ENCODE peak calls at places on chromosome 16, in nine cellular contexts. One of them, this sample, is unnamed. For H3K4me1, the result is how much of the 10 kb centered on the place peaks cover.

GRCh38 chr16:56792960-56793359 is 63.0 kb downstream of the NUP93 start:
- DNase-seq in testis: no peak
- DNase-seq in Peyer's patch: no peak
- DNase-seq in transverse colon: no peak
- DNase-seq in esophagus muscularis mucosa: no peak
- DNase-seq in endothelial cell of umbilical vein: no peak
- DNase-seq in HepG2: no peak
- DNase-seq in uterus: no peak
- DNase-seq in stomach: no peak
- DNase-seq in this sample: no peak

GRCh38 chr16:84976644-84977400 is 34.5 kb downstream of the ZDHHC7 start:
- DNase-seq in testis: no peak
- DNase-seq in Peyer's patch: no peak
- DNase-seq in transverse colon: peak
- DNase-seq in esophagus muscularis mucosa: no peak
- DNase-seq in endothelial cell of umbilical vein: peak
- DNase-seq in HepG2: peak
- DNase-seq in uterus: no peak
- DNase-seq in stomach: peak
- DNase-seq in this sample: peak

GRCh38 chr16:27644165-27644564 is 94.2 kb downstream of the KATNIP start:
- DNase-seq in testis: no peak
- DNase-seq in Peyer's patch: no peak
- DNase-seq in transverse colon: no peak
- DNase-seq in esophagus muscularis mucosa: no peak
- DNase-seq in endothelial cell of umbilical vein: no peak
- DNase-seq in HepG2: no peak
- DNase-seq in uterus: no peak
- DNase-seq in stomach: no peak
- DNase-seq in this sample: no peak

GRCh38 chr16:66416136-66416535 is 11.0 kb upstream of the BEAN1 start:
- DNase-seq in testis: no peak
- DNase-seq in Peyer's patch: no peak
- DNase-seq in transverse colon: no peak
- DNase-seq in esophagus muscularis mucosa: no peak
- DNase-seq in endothelial cell of umbilical vein: no peak
- DNase-seq in HepG2: no peak
- DNase-seq in uterus: no peak
- DNase-seq in stomach: no peak
- DNase-seq in this sample: no peak

GRCh38 chr16:27269300-27270150 is 953 bp upstream of the NSMCE1 start:
- DNase-seq in testis: no peak
- DNase-seq in Peyer's patch: no peak
- DNase-seq in transverse colon: no peak
- DNase-seq in esophagus muscularis mucosa: peak
- DNase-seq in endothelial cell of umbilical vein: no peak
- DNase-seq in HepG2: peak
- DNase-seq in uterus: no peak
- DNase-seq in stomach: no peak
- DNase-seq in this sample: no peak

GRCh38 chr16:83899272-83899897 is 470 bp downstream of the MLYCD start:
- DNase-seq in testis: peak
- DNase-seq in Peyer's patch: peak
- DNase-seq in transverse colon: peak
- DNase-seq in esophagus muscularis mucosa: no peak
- DNase-seq in endothelial cell of umbilical vein: peak
- DNase-seq in HepG2: no peak
- DNase-seq in uterus: peak
- DNase-seq in stomach: peak
- DNase-seq in this sample: peak

GRCh38 chr16:67311607-67312449 is 14.7 kb downstream of the KCTD19 start:
- DNase-seq in testis: no peak
- DNase-seq in Peyer's patch: no peak
- DNase-seq in transverse colon: no peak
- DNase-seq in esophagus muscularis mucosa: no peak
- DNase-seq in endothelial cell of umbilical vein: peak
- DNase-seq in HepG2: peak
- DNase-seq in uterus: peak
- DNase-seq in stomach: no peak
- DNase-seq in this sample: no peak

GRCh38 chr16:85195884-85196816 is 83.9 kb upstream of the CIBAR2 start:
- DNase-seq in testis: peak
- DNase-seq in Peyer's patch: no peak
- DNase-seq in transverse colon: peak
- DNase-seq in esophagus muscularis mucosa: no peak
- DNase-seq in endothelial cell of umbilical vein: no peak
- DNase-seq in HepG2: no peak
- DNase-seq in uterus: peak
- DNase-seq in stomach: no peak
- DNase-seq in this sample: no peak

GRCh38 chr16:1825864-1826690 is 548 bp downstream of the HAGH start:
- DNase-seq in testis: no peak
- DNase-seq in Peyer's patch: peak
- DNase-seq in transverse colon: peak
- DNase-seq in esophagus muscularis mucosa: peak
- DNase-seq in endothelial cell of umbilical vein: peak
- DNase-seq in HepG2: peak
- DNase-seq in uterus: no peak
- DNase-seq in stomach: peak
- DNase-seq in this sample: peak

GRCh38 chr16:57803413-57803990 is 1.2 kb upstream of the KIFC3 start:
- DNase-seq in testis: no peak
- DNase-seq in Peyer's patch: no peak
- DNase-seq in transverse colon: no peak
- DNase-seq in esophagus muscularis mucosa: no peak
- DNase-seq in endothelial cell of umbilical vein: no peak
- DNase-seq in HepG2: no peak
- DNase-seq in uterus: no peak
- DNase-seq in stomach: no peak
- DNase-seq in this sample: peak

GRCh38 chr16:29820730-29821662 is 734 bp downstream of the MVP start:
- DNase-seq in testis: peak
- DNase-seq in Peyer's patch: peak
- DNase-seq in transverse colon: peak
- DNase-seq in esophagus muscularis mucosa: no peak
- DNase-seq in endothelial cell of umbilical vein: no peak
- DNase-seq in HepG2: no peak
- DNase-seq in uterus: peak
- DNase-seq in stomach: peak
- DNase-seq in this sample: peak

GRCh38 chr16:81553814-81554675 is 109.4 kb downstream of the CMIP start:
- DNase-seq in testis: no peak
- DNase-seq in Peyer's patch: no peak
- DNase-seq in transverse colon: no peak
- DNase-seq in esophagus muscularis mucosa: no peak
- DNase-seq in endothelial cell of umbilical vein: peak
- DNase-seq in HepG2: no peak
- DNase-seq in uterus: no peak
- DNase-seq in stomach: peak
- DNase-seq in this sample: no peak

GRCh38 chr16:77850637-77851330 is 62.4 kb downstream of the VAT1L start:
- DNase-seq in testis: no peak
- DNase-seq in Peyer's patch: no peak
- DNase-seq in transverse colon: no peak
- DNase-seq in esophagus muscularis mucosa: no peak
- DNase-seq in endothelial cell of umbilical vein: peak
- DNase-seq in HepG2: no peak
- DNase-seq in uterus: no peak
- DNase-seq in stomach: no peak
- DNase-seq in this sample: no peak

GRCh38 chr16:76748698-76749097 is 442.3 kb upstream of the MON1B start:
- DNase-seq in testis: no peak
- DNase-seq in Peyer's patch: no peak
- DNase-seq in transverse colon: no peak
- DNase-seq in esophagus muscularis mucosa: no peak
- DNase-seq in endothelial cell of umbilical vein: no peak
- DNase-seq in HepG2: no peak
- DNase-seq in uterus: no peak
- DNase-seq in stomach: no peak
- DNase-seq in this sample: no peak

GRCh38 chr16:23466162-23466885 is 13.3 kb upstream of the COG7 start:
- DNase-seq in testis: no peak
- DNase-seq in Peyer's patch: no peak
- DNase-seq in transverse colon: no peak
- DNase-seq in esophagus muscularis mucosa: no peak
- DNase-seq in endothelial cell of umbilical vein: peak
- DNase-seq in HepG2: no peak
- DNase-seq in uterus: no peak
- DNase-seq in stomach: no peak
- DNase-seq in this sample: no peak

GRCh38 chr16:28496844-28497243 is 2.4 kb downstream of the APOBR start:
- DNase-seq in testis: no peak
- DNase-seq in Peyer's patch: no peak
- DNase-seq in transverse colon: no peak
- DNase-seq in esophagus muscularis mucosa: no peak
- DNase-seq in endothelial cell of umbilical vein: no peak
- DNase-seq in HepG2: no peak
- DNase-seq in uterus: no peak
- DNase-seq in stomach: no peak
- DNase-seq in this sample: no peak

GRCh38 chr16:53081032-53081424 is 26.2 kb downstream of the CHD9 start:
- DNase-seq in testis: no peak
- DNase-seq in Peyer's patch: no peak
- DNase-seq in transverse colon: no peak
- DNase-seq in esophagus muscularis mucosa: no peak
- DNase-seq in endothelial cell of umbilical vein: no peak
- DNase-seq in HepG2: no peak
- DNase-seq in uterus: no peak
- DNase-seq in stomach: no peak
- DNase-seq in this sample: no peak
- H3K4me1 ChIP-seq in testis: under half
- H3K4me1 ChIP-seq in Peyer's patch: under half
- H3K4me1 ChIP-seq in transverse colon: under half
- H3K4me1 ChIP-seq in esophagus muscularis mucosa: half or more
- H3K4me1 ChIP-seq in endothelial cell of umbilical vein: under half
- H3K4me1 ChIP-seq in HepG2: under half
- H3K4me1 ChIP-seq in uterus: under half
- H3K4me1 ChIP-seq in stomach: half or more
- H3K4me1 ChIP-seq in this sample: half or more

DNA sequence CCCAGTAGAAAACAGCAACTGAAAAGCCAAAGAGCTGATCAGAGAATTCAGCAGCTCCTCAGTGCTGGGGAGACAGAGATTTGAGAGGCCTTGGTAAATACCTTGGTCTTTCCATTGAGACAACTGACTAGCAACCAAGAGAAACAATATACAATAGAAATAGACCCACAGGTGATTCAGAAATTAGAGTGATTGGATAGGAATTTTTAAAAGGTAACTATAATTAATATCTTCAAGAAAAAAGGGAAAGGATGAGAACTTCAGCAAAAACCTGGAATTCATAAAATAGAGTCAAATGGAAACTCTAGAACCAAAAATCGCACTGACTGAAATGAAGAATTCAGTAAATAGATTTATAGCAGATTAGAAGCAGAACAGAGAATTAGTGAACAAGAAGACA is 32.5 kb upstream of the ITGAX start:
- DNase-seq in testis: no peak
- DNase-seq in Peyer's patch: no peak
- DNase-seq in transverse colon: no peak
- DNase-seq in esophagus muscularis mucosa: no peak
- DNase-seq in endothelial cell of umbilical vein: no peak
- DNase-seq in HepG2: no peak
- DNase-seq in uterus: no peak
- DNase-seq in stomach: no peak
- DNase-seq in this sample: no peak
- H3K27ac ChIP-seq in testis: no peak
- H3K27ac ChIP-seq in Peyer's patch: no peak
- H3K27ac ChIP-seq in transverse colon: no peak
- H3K27ac ChIP-seq in esophagus muscularis mucosa: no peak
- H3K27ac ChIP-seq in endothelial cell of umbilical vein: no peak
- H3K27ac ChIP-seq in HepG2: no peak
- H3K27ac ChIP-seq in uterus: no peak
- H3K27ac ChIP-seq in stomach: no peak
- H3K27ac ChIP-seq in this sample: no peak

GRCh38 chr16:726188-726437 is 130 bp downstream of the CCDC78 start:
- DNase-seq in testis: no peak
- DNase-seq in Peyer's patch: no peak
- DNase-seq in transverse colon: no peak
- DNase-seq in esophagus muscularis mucosa: no peak
- DNase-seq in endothelial cell of umbilical vein: no peak
- DNase-seq in HepG2: no peak
- DNase-seq in uterus: no peak
- DNase-seq in stomach: no peak
- DNase-seq in this sample: no peak

GRCh38 chr16:728131-728889 is 1.4 kb downstream of the HAGHL start:
- DNase-seq in testis: peak
- DNase-seq in Peyer's patch: peak
- DNase-seq in transverse colon: peak
- DNase-seq in esophagus muscularis mucosa: no peak
- DNase-seq in endothelial cell of umbilical vein: peak
- DNase-seq in HepG2: no peak
- DNase-seq in uterus: no peak
- DNase-seq in stomach: peak
- DNase-seq in this sample: peak

GRCh38 chr16:728890-729744 is 2.2 kb downstream of the HAGHL start:
- DNase-seq in testis: no peak
- DNase-seq in Peyer's patch: no peak
- DNase-seq in transverse colon: no peak
- DNase-seq in esophagus muscularis mucosa: no peak
- DNase-seq in endothelial cell of umbilical vein: no peak
- DNase-seq in HepG2: no peak
- DNase-seq in uterus: no peak
- DNase-seq in stomach: no peak
- DNase-seq in this sample: peak

GRCh38 chr16:726438-727290 is at the start of the genes CCDC78 and HAGHL:
- DNase-seq in testis: peak
- DNase-seq in Peyer's patch: peak
- DNase-seq in transverse colon: peak
- DNase-seq in esophagus muscularis mucosa: no peak
- DNase-seq in endothelial cell of umbilical vein: peak
- DNase-seq in HepG2: no peak
- DNase-seq in uterus: no peak
- DNase-seq in stomach: peak
- DNase-seq in this sample: peak

GRCh38 chr16:727291-727977 is 528 bp downstream of the HAGHL start:
- DNase-seq in testis: no peak
- DNase-seq in Peyer's patch: peak
- DNase-seq in transverse colon: peak
- DNase-seq in esophagus muscularis mucosa: no peak
- DNase-seq in endothelial cell of umbilical vein: no peak
- DNase-seq in HepG2: no peak
- DNase-seq in uterus: no peak
- DNase-seq in stomach: no peak
- DNase-seq in this sample: no peak
- TF ChIP-seq POLR2A in testis: no peak
- TF ChIP-seq POLR2A in Peyer's patch: no peak
- TF ChIP-seq POLR2A in transverse colon: peak
- TF ChIP-seq POLR2A in esophagus muscularis mucosa: peak
- TF ChIP-seq POLR2A in endothelial cell of umbilical vein: no peak
- TF ChIP-seq POLR2A in HepG2: no peak
- TF ChIP-seq POLR2A in uterus: no peak
- TF ChIP-seq POLR2A in stomach: no peak
- TF ChIP-seq POLR2A in this sample: no peak

DNA sequence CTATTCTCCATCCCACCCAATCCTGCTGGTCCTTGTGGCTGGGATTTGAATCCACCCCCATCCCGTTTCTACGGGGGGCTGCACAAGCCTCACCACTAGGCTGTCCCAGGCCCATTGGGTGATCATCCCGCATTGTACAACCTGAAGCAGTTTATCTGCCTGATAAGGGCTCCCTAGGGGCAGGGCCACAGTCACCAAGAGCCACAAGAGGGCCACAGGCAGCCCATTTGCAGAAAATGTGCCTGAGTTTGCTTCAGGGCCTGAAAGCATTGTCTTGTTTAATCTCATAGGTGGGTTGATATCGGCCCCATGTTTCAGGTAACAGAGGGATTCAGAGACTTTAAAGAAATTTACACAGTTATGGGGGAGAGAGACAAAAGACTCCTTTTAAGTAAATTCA is 245.0 kb downstream of the CPPED1 start:
- DNase-seq in testis: no peak
- DNase-seq in Peyer's patch: no peak
- DNase-seq in transverse colon: no peak
- DNase-seq in esophagus muscularis mucosa: no peak
- DNase-seq in endothelial cell of umbilical vein: no peak
- DNase-seq in HepG2: peak
- DNase-seq in uterus: no peak
- DNase-seq in stomach: no peak
- DNase-seq in this sample: no peak
- H3K4me1 ChIP-seq in testis: under half
- H3K4me1 ChIP-seq in Peyer's patch: under half
- H3K4me1 ChIP-seq in transverse colon: under half
- H3K4me1 ChIP-seq in esophagus muscularis mucosa: under half
- H3K4me1 ChIP-seq in endothelial cell of umbilical vein: under half
- H3K4me1 ChIP-seq in HepG2: under half
- H3K4me1 ChIP-seq in uterus: under half
- H3K4me1 ChIP-seq in stomach: under half
- H3K4me1 ChIP-seq in this sample: under half

This sample was measured in heart left ventricle.